ENCODE peak calls at places on chromosomes 5 and 9, in eight cellular contexts. A is neural progenitor cell, E is PC-3, V is HCT116, B is SK-N-SH, N is GM23338, G is MM.1S, K is OCI-LY7. I is an unnamed sample. For H3K4me1, the result is how much of the 10 kb centered on the place peaks cover.

GRCh38 chr5:141641634-141642278 is 5.0 kb downstream of the RELL2 start:
- DNase-seq in A (no peak), E (peak), V (no peak), B (no peak), N (peak), G (peak), K (no peak), I (peak)

GRCh38 chr9:113656771-113657670 is 193.5 kb downstream of the RGS3 start:
- DNase-seq in A (no peak), E (no peak), V (no peak), B (no peak), N (peak), G (no peak), K (no peak), I (no peak)

GRCh38 chr5:168328804-168329203 is 37.4 kb downstream of the WWC1 start:
- DNase-seq in A (peak), E (peak), V (no peak), B (no peak), N (peak), G (peak), K (peak), I (peak)

GRCh38 chr9:18673179-18673578 is 199.2 kb downstream of the ADAMTSL1 start:
- DNase-seq in A (no peak), E (peak), V (no peak), B (no peak), N (no peak), G (no peak), K (no peak), I (no peak)

GRCh38 chr5:6700686-6701355 is 12.4 kb upstream of the TENT4A start:
- DNase-seq in A (no peak), E (no peak), V (no peak), B (no peak), N (no peak), G (no peak), K (no peak), I (no peak)

GRCh38 chr5:125083932-125084331 is 337.5 kb upstream of the ZNF608 start:
- DNase-seq in A (no peak), E (peak), V (no peak), B (no peak), N (no peak), G (no peak), K (no peak), I (peak)

GRCh38 chr9:130925050-130925678 is 13.9 kb downstream of the FIBCD1 start:
- DNase-seq in A (no peak), E (no peak), V (no peak), B (no peak), N (no peak), G (no peak), K (no peak), I (no peak)

GRCh38 chr9:127057970-127058644 is 64.3 kb downstream of the ANGPTL2 start:
- DNase-seq in A (no peak), E (no peak), V (no peak), B (no peak), N (no peak), G (no peak), K (no peak), I (no peak)

GRCh38 chr9:109496126-109496707 is 1.9 kb downstream of the PTPN3 start:
- DNase-seq in A (no peak), E (no peak), V (no peak), B (no peak), N (no peak), G (no peak), K (no peak), I (no peak)

GRCh38 chr9:101354143-101354764 is 30.6 kb downstream of the BAAT start:
- DNase-seq in A (no peak), E (peak), V (no peak), B (no peak), N (no peak), G (no peak), K (no peak), I (peak)

GRCh38 chr5:151063136-151063544 is 17.7 kb downstream of the TNIP1 start:
- DNase-seq in A (no peak), E (peak), V (no peak), B (no peak), N (no peak), G (no peak), K (no peak), I (no peak)
- H3K4me1 ChIP-seq in A (under half), E (under half), V (under half), B (under half), N (under half), G (half or more), K (under half), I (under half)

DNA sequence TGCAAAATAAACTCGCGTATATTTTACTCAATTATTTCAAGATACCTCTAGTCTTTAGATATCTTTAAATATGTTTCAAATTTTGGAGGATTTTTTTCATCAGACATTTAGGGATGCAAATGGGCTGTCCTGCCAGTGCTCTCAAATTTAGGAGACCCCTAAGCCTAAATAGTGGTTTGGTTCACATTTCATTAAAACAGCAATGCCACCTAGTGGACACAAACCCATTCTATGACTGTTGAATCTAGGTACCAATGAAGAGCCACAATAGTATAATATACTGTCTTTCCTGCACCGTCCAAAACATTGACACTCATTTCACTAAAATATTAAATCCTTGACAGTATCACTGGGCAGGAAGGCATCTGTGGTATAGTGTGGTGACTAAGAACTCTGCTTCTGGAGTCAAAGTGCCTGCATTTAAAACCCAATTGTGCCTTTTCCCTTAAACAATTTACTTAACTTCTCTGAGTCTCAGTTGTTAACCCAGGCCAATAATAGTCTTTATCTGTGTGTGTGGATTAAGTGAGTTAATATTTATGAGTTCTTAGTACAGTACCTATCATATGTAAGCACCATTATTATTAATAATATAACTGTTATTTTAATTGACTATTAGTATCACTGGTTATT is 148.0 kb downstream of the RORB start:
- DNase-seq in A (peak), E (peak), V (peak), B (peak), N (peak), G (peak), K (peak), I (peak)
- TF ChIP-seq EZH2phosphoT487 in A (no peak), E (no peak), V (no peak), B (no peak), N (no peak), G (no peak), K (no peak), I (no peak)

GRCh38 chr5:135741040-135741439 is 93.4 kb upstream of the SLC25A48 start:
- DNase-seq in A (no peak), E (no peak), V (no peak), B (no peak), N (no peak), G (no peak), K (no peak), I (no peak)
- TF ChIP-seq CTCF in A (no peak), E (peak), V (no peak), B (no peak), N (no peak), G (peak), K (peak), I (peak)

GRCh38 chr5:118479285-118479684 is 509.1 kb downstream of the DTWD2 start:
- DNase-seq in A (no peak), E (no peak), V (no peak), B (no peak), N (no peak), G (no peak), K (no peak), I (no peak)
- H3K4me1 ChIP-seq in A (under half), E (under half), V (under half), B (under half), N (under half), G (under half), K (under half), I (under half)

GRCh38 chr9:21357479-21358290 is 7.0 kb upstream of the IFNA6 start:
- DNase-seq in A (no peak), E (no peak), V (no peak), B (no peak), N (no peak), G (peak), K (no peak), I (no peak)

GRCh38 chr9:21367957-21368356 is at the start of gene IFNA13:
- DNase-seq in A (no peak), E (no peak), V (no peak), B (no peak), N (no peak), G (no peak), K (no peak), I (no peak)

DNA sequence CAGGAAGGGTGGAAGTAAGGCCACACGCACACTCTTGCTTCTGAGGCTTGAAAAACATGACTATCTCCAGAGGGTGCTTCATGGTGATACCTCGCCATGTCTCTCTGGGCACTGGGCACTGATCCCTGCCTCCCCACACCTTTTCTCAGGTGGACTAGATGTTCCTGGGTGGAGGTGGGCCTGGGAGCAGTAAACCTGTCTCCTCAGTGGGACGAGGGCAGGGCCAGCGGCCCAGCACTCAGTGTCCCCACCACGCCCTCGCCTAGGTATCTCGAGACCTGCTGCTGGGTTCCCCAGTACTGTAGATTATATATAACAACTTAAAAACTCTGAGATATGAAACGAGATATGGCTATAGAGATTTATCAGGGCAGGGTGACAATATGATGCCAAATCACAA is 5.6 kb downstream of the IFNA13 start:
- DNase-seq in A (no peak), E (no peak), V (no peak), B (no peak), N (no peak), G (no peak), K (no peak), I (no peak)
- TF ChIP-seq EZH2phosphoT487 in A (no peak), E (no peak), V (no peak), B (no peak), N (no peak), G (no peak), K (no peak), I (no peak)

DNA sequence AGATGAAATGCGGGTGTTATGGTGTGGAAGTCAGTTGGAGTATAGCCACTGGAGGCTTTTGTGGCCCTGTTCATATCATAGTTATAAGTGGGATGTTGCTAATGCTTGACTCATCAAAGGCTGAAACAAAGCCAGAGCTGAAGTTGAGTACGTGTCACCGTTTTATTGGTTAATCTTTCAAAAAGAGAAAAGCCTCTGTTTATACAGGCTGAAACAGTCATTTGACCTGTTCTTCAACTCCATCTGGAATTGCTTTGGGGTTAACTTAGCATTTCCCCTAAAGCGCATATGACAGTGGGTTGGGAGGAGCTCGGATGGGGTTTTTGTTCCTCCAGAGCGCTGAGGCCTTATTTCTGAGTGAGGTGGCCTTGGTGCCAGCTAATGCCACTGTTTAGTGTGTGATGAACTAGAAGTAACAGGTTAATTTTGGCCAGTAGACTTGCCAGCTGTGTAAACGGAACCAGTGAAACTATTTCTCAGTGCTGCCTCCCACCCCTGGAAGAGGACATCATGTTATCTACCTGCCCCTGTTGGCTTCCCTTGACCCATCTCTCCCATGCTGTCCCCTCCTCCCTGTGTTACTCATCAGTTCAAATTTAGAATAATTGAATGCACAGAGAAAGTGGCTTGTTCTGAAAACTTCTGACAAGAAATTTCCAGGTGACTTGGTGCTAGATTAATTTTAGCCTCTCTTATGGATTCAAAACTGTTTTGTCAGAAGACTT is 34.2 kb downstream of the MTAP start:
- DNase-seq in A (no peak), E (peak), V (peak), B (no peak), N (no peak), G (no peak), K (no peak), I (peak)
- TF ChIP-seq CTCF in A (no peak), E (no peak), V (no peak), B (no peak), N (no peak), G (no peak), K (no peak), I (no peak)

GRCh38 chr5:109692852-109693251 is 3.1 kb downstream of the MAN2A1 start:
- DNase-seq in A (peak), E (no peak), V (no peak), B (no peak), N (no peak), G (peak), K (no peak), I (no peak)
- H3K4me1 ChIP-seq in A (under half), E (under half), V (under half), B (under half), N (half or more), G (under half), K (under half), I (under half)

GRCh38 chr5:116652903-116653302 is 78.3 kb upstream of the SEMA6A start:
- DNase-seq in A (peak), E (no peak), V (no peak), B (no peak), N (peak), G (no peak), K (no peak), I (no peak)
- TF ChIP-seq EZH2phosphoT487 in A (no peak), E (no peak), V (no peak), B (no peak), N (no peak), G (no peak), K (no peak), I (no peak)

DNA sequence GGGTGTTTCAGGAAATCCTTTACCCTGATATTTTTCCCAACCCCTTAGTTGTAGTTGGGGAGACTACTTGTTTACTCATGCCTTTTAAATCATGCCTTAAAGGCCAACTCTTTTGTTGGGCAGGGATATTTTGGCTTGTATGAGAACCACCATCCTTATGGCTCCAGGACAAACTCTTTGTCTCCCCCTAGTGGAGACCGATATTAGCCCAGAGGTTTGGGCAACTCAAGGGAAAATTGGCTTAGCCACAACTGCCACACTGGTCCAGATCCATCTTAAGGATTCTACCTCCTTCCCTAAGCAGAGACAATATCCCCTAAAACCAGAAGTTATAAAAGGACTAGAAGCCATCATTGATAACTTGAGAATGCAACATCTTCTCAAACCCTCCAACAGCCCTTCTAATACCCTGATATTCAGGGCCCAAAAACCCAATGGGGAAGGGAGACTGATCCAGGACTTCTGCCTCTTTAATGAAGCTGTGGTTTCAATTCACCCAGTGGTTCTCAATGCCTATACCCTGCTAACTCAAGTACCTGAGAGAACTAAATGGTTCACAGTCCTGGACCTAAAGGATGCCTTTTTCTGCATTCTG is 100.9 kb upstream of the HCN1 start:
- DNase-seq in A (peak), E (peak), V (no peak), B (no peak), N (peak), G (no peak), K (peak), I (no peak)
- TF ChIP-seq CTCF in A (peak), E (peak), V (peak), B (peak), N (peak), G (peak), K (peak), I (no peak)